ENCODE peak calls at places on chromosomes 5 and 9, in four cellular contexts. X is dorsolateral prefrontal cortex, U is HL-60, J is fibroblast of the aortic adventitia. E is an unnamed sample.

GRCh38 chr9:32968101-32969011 is 33.1 kb downstream of the APTX start:
- DNase-seq in X (no peak), U (peak; percentile 13), J (peak; percentile 71), E (peak; percentile 67)

GRCh38 chr5:36164461-36164860 is 12.6 kb downstream of the SKP2 start:
- DNase-seq in X (no peak), U (no peak), J (no peak), E (no peak)

GRCh38 chr9:98491778-98492177 is 217.0 kb downstream of the GABBR2 start:
- DNase-seq in X (no peak), U (no peak), J (peak; percentile 73), E (peak; percentile 79)

GRCh38 chr5:138716456-138716924 is 36.7 kb upstream of the CTNNA1 start:
- DNase-seq in X (no peak), U (no peak), J (peak; percentile 29), E (no peak)

GRCh38 chr9:84187090-84187489 is 153.5 kb downstream of the SLC28A3 start:
- DNase-seq in X (no peak), U (no peak), J (peak; percentile 22), E (no peak)

GRCh38 chr5:20446121-20446520 is 458.1 kb upstream of the CDH18 start:
- DNase-seq in X (no peak), U (no peak), J (no peak), E (no peak)

GRCh38 chr5:83029912-83030311 is 47.3 kb downstream of the TMEM167A start:
- DNase-seq in X (no peak), U (no peak), J (peak; percentile 75), E (peak; percentile 73)

GRCh38 chr9:99595796-99596195 is 225.9 kb upstream of the NR4A3 start:
- DNase-seq in X (no peak), U (no peak), J (no peak), E (no peak)

GRCh38 chr5:142015781-142016533 is 3.1 kb upstream of the GNPDA1 start:
- DNase-seq in X (no peak), U (peak; percentile 72), J (peak; percentile 40), E (peak; percentile 78)

GRCh38 chr9:114285166-114285867 is 37.6 kb upstream of the ORM1 start:
- DNase-seq in X (peak; percentile 31), U (no peak), J (peak; percentile 88), E (peak; percentile 93)

GRCh38 chr5:74085186-74085585 is 459.2 kb downstream of the ARHGEF28 start:
- DNase-seq in X (no peak), U (no peak), J (no peak), E (no peak)

GRCh38 chr9:112665347-112665746 is 52.6 kb downstream of the INIP start:
- DNase-seq in X (no peak), U (no peak), J (peak; percentile 33), E (peak; percentile 45)

GRCh38 chr9:115743709-115744605 is 409.6 kb upstream of the PAPPA start:
- DNase-seq in X (no peak), U (no peak), J (no peak), E (no peak)

GRCh38 chr5:63923914-63924313 is 38.3 kb downstream of the HTR1A start:
- DNase-seq in X (no peak), U (no peak), J (no peak), E (no peak)

GRCh38 chr9:97515662-97516061 is 14.2 kb downstream of the TMOD1 start:
- DNase-seq in X (no peak), U (no peak), J (no peak), E (no peak)

GRCh38 chr5:14445581-14446290 is 135.9 kb upstream of the OTULINL start:
- DNase-seq in X (no peak), U (no peak), J (peak; percentile 76), E (peak; percentile 74)

GRCh38 chr5:62578540-62578939 is at the start of gene LRRC70:
- DNase-seq in X (no peak), U (peak; percentile 47), J (peak; percentile 35), E (peak; percentile 32)

GRCh38 chr9:133518706-133519105 is 6.1 kb downstream of the MYMK start:
- DNase-seq in X (no peak), U (no peak), J (no peak), E (no peak)

GRCh38 chr5:149604321-149604720 is 23.0 kb downstream of the ARHGEF37 start:
- DNase-seq in X (no peak), U (no peak), J (no peak), E (no peak)

GRCh38 chr9:75889577-75889976 is 896 bp upstream of the PCSK5 start:
- DNase-seq in X (no peak), U (no peak), J (no peak), E (no peak)

GRCh38 chr5:98750693-98751092 is 22.8 kb upstream of the RGMB start:
- DNase-seq in X (no peak), U (no peak), J (peak; percentile 20), E (peak; percentile 13)

GRCh38 chr9:134724231-134724911 is 82.8 kb downstream of the COL5A1 start:
- DNase-seq in X (no peak), U (no peak), J (peak; percentile 68), E (peak; percentile 66)

GRCh38 chr5:167294861-167295685 is 996.4 kb upstream of the WWC1 start:
- DNase-seq in X (no peak), U (no peak), J (peak; percentile 80), E (peak; percentile 86)

GRCh38 chr9:96069821-96070220 is 194.3 kb downstream of the ERCC6L2 start:
- DNase-seq in X (no peak), U (no peak), J (no peak), E (no peak)

E was measured in GM23248.